ENCODE peak calls at places on chromosomes 4 and X, in six cellular contexts. O is spleen, F is IMR-90, N is HCT116, S is lower leg skin, W is uterus. U is an unnamed sample.
A peak's percentile ranks its signal among the peaks of the same experiment; 100 is the strongest.

GRCh38 chrX:136780738-136781137 is at the start of gene ARHGEF6:
- DNase-seq in O (no peak), F (no peak), N (no peak), S (no peak), W (no peak), U (no peak)

GRCh38 chr4:99848576-99848975 is 31.9 kb downstream of the DAPP1 start:
- DNase-seq in O (no peak), F (no peak), N (no peak), S (no peak), W (no peak), U (no peak)

GRCh38 chr4:142408003-142408441 is 438.1 kb downstream of the INPP4B start:
- DNase-seq in O (no peak), F (no peak), N (no peak), S (no peak), W (no peak), U (no peak)

GRCh38 chr4:40719008-40719623 is 30.6 kb upstream of the NSUN7 start:
- DNase-seq in O (no peak), F (peak; percentile 64), N (peak; percentile 61), S (no peak), W (no peak), U (peak; percentile 6)

GRCh38 chr4:142141201-142141600 is 504.8 kb downstream of the IL15 start:
- DNase-seq in O (no peak), F (no peak), N (no peak), S (no peak), W (no peak), U (no peak)

GRCh38 chr4:48147621-48148020 is 13.6 kb upstream of the TXK start:
- DNase-seq in O (no peak), F (no peak), N (no peak), S (no peak), W (no peak), U (no peak)

GRCh38 chr4:101981756-101982155 is 191.2 kb downstream of the BANK1 start:
- DNase-seq in O (no peak), F (no peak), N (peak; percentile 66), S (peak; percentile 46), W (no peak), U (no peak)

GRCh38 chr4:105632599-105632998 is 75.9 kb downstream of the INTS12 start:
- DNase-seq in O (no peak), F (no peak), N (no peak), S (no peak), W (no peak), U (no peak)

GRCh38 chr4:17013382-17014006 is 115.0 kb upstream of the LDB2 start:
- DNase-seq in O (no peak), F (peak; percentile 65), N (no peak), S (no peak), W (no peak), U (no peak)

GRCh38 chr4:55125087-55125721 is at the start of gene KDR:
- DNase-seq in O (no peak), F (no peak), N (no peak), S (no peak), W (peak; percentile 76), U (no peak)

GRCh38 chr4:147786031-147786430 is 54.1 kb downstream of the ARHGAP10 start:
- DNase-seq in O (no peak), F (no peak), N (no peak), S (no peak), W (no peak), U (no peak)

DNA sequence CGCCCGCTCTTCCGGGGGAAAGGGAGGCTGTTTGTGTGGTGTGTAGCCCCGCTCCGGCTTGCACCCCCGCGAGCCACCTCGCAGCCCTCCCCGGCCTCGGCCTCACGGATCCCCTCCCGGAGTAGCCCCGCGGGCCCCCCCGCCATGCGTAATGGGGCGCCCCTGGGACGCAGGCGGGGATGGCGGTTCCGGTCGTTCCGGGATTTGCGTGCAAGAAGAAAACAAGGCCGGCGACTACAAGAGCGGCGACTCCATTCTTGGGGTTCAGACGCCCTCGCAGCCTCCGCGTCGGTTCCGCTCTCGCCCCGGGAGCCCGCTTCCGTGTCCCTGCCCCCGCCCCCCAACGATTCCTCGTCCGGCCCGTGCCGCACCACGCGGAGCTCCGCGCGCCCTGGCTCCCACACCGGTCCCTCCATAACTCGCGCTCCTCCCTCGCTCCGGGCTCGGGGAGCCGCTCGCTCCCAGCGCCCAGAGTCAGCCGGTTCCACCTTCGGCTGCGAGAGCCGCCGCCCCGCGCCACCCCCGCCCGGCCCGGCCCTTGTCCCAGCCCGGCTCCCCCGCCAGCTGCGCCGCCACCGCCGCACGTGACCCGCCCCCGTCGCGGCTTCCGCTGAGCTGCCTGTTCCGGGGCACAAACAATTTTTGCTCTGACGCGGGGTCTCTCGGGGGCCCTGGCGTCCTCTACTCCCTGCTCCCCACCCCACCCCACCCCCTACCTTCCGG is 78.7 kb upstream of the BCOR start:
- DNase-seq in O (peak; percentile 95), F (no peak), N (no peak), S (no peak), W (peak; percentile 47), U (no peak)
- TF ChIP-seq POLR2A in O (peak; percentile 41), F (no peak), N (no peak), S (no peak), W (peak; percentile 5), U (no peak)

DNA sequence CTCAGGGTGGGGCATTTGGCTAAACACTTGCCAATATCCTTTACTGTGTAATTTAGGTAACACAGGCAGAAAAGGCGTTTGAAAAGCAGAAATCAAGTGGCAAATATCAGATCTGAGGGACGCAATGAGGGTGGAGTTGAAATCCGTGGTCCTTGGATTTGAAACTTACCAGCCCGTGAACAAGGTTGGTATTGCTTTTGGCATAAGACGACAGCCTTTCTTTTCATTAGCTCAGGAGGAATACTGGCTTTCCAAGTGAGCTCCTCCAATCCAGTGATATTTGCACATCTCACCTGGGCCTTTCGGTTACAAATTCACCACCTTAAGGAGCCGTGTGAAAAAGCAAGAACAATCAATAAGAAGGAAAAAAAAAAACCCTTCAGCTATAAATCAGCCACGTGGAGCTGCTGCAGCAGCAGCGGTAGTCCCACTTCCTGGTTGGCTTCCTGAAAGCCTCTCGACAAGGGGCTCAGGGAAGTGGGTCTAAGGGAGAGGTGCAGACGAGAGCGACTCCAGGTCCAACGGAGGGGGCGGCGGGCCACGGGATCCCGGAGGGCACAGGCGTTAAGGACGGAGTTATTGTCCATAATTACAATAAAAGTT is 717 bp upstream of the GALNT7 start:
- DNase-seq in O (peak; percentile 86), F (peak; percentile 30), N (peak; percentile 52), S (no peak), W (no peak), U (no peak)
- TF ChIP-seq POLR2A in O (no peak), F (no peak), N (no peak), S (no peak), W (no peak), U (peak; percentile 41)

GRCh38 chr4:141038428-141038827 is 94.8 kb downstream of the RNF150 start:
- DNase-seq in O (no peak), F (no peak), N (no peak), S (no peak), W (no peak), U (no peak)

GRCh38 chr4:141036786-141037185 is 96.5 kb downstream of the RNF150 start:
- DNase-seq in O (no peak), F (peak; percentile 23), N (no peak), S (no peak), W (no peak), U (no peak)

GRCh38 chr4:141041021-141041476 is 92.2 kb downstream of the RNF150 start:
- DNase-seq in O (no peak), F (peak; percentile 54), N (no peak), S (no peak), W (no peak), U (no peak)

GRCh38 chr4:141037441-141037840 is 95.8 kb downstream of the RNF150 start:
- DNase-seq in O (no peak), F (no peak), N (no peak), S (no peak), W (no peak), U (no peak)

GRCh38 chr4:141039156-141039555 is 94.1 kb downstream of the RNF150 start:
- DNase-seq in O (no peak), F (no peak), N (no peak), S (no peak), W (no peak), U (no peak)
- TF ChIP-seq POLR2A in O (no peak), F (no peak), N (no peak), S (no peak), W (no peak), U (no peak)

GRCh38 chrX:43474321-43474720 is 181.8 kb upstream of the MAOA start:
- DNase-seq in O (no peak), F (no peak), N (peak; percentile 24), S (no peak), W (no peak), U (no peak)
- TF ChIP-seq POLR2A in O (no peak), F (no peak), N (no peak), S (no peak), W (no peak), U (no peak)

GRCh38 chrX:7083468-7084396 is 63.8 kb upstream of the STS start:
- DNase-seq in O (no peak), F (peak; percentile 98), N (peak; percentile 23), S (no peak), W (no peak), U (peak; percentile 23)
- TF ChIP-seq POLR2A in O (no peak), F (no peak), N (no peak), S (no peak), W (no peak), U (no peak)